ENCODE peak calls at places on chromosome 15, in seven cellular contexts. One of them, this sample, is unnamed.

GRCh38 chr15:82117296-82117695 is 71.5 kb upstream of the MEX3B start:
- DNase-seq in mammary epithelial cell: no peak
- DNase-seq in GM12864: no peak
- DNase-seq in left lung: no peak
- DNase-seq in bronchial epithelial cell: no peak
- DNase-seq in OCI-LY7: no peak
- DNase-seq in ovary: no peak
- DNase-seq in this sample: no peak

GRCh38 chr15:67838789-67839332 is 984 bp downstream of the RNU6-1 start:
- DNase-seq in bronchial epithelial cell: peak; percentile 30
- DNase-seq in mammary epithelial cell: peak; percentile 42
- DNase-seq in ovary: peak; percentile 59
- DNase-seq in OCI-LY7: no peak
- DNase-seq in GM12864: no peak
- DNase-seq in left lung: peak; percentile 93
- DNase-seq in this sample: no peak

GRCh38 chr15:99671926-99672701 is 61.1 kb downstream of the LYSMD4 start:
- DNase-seq in left lung: no peak
- DNase-seq in ovary: no peak
- DNase-seq in OCI-LY7: no peak
- DNase-seq in GM12864: no peak
- DNase-seq in mammary epithelial cell: no peak
- DNase-seq in bronchial epithelial cell: no peak
- DNase-seq in this sample: no peak

GRCh38 chr15:87045741-87046140 is 966.1 kb downstream of the AGBL1 start:
- DNase-seq in bronchial epithelial cell: peak; percentile 36
- DNase-seq in mammary epithelial cell: peak; percentile 62
- DNase-seq in ovary: no peak
- DNase-seq in GM12864: no peak
- DNase-seq in left lung: no peak
- DNase-seq in OCI-LY7: no peak
- DNase-seq in this sample: no peak

GRCh38 chr15:101390462-101390861 is 95.4 kb upstream of the SNRPA1 start:
- DNase-seq in OCI-LY7: no peak
- DNase-seq in bronchial epithelial cell: no peak
- DNase-seq in GM12864: no peak
- DNase-seq in ovary: no peak
- DNase-seq in left lung: peak; percentile 20
- DNase-seq in mammary epithelial cell: no peak
- DNase-seq in this sample: no peak

GRCh38 chr15:63402498-63403253 is 21.0 kb upstream of the CA12 start:
- DNase-seq in ovary: no peak
- DNase-seq in OCI-LY7: peak; percentile 50
- DNase-seq in left lung: no peak
- DNase-seq in GM12864: no peak
- DNase-seq in mammary epithelial cell: peak; percentile 24
- DNase-seq in bronchial epithelial cell: peak; percentile 40
- DNase-seq in this sample: peak; percentile 54

GRCh38 chr15:42045211-42045615 is 24.4 kb upstream of the PLA2G4E start:
- DNase-seq in GM12864: no peak
- DNase-seq in mammary epithelial cell: no peak
- DNase-seq in OCI-LY7: no peak
- DNase-seq in ovary: no peak
- DNase-seq in left lung: no peak
- DNase-seq in bronchial epithelial cell: no peak
- DNase-seq in this sample: no peak

GRCh38 chr15:34102175-34102925 is 467 bp downstream of the PGBD4 start:
- DNase-seq in mammary epithelial cell: no peak
- DNase-seq in GM12864: no peak
- DNase-seq in bronchial epithelial cell: no peak
- DNase-seq in OCI-LY7: no peak
- DNase-seq in left lung: no peak
- DNase-seq in ovary: no peak
- DNase-seq in this sample: no peak

GRCh38 chr15:28086175-28086703 is 12.9 kb downstream of the OCA2 start:
- DNase-seq in mammary epithelial cell: peak; percentile 35
- DNase-seq in left lung: no peak
- DNase-seq in GM12864: peak; percentile 19
- DNase-seq in ovary: no peak
- DNase-seq in bronchial epithelial cell: peak; percentile 60
- DNase-seq in OCI-LY7: peak; percentile 72
- DNase-seq in this sample: peak; percentile 86

GRCh38 chr15:52093539-52094502 is 18.8 kb downstream of the BCL2L10 start:
- DNase-seq in ovary: peak; percentile 50
- DNase-seq in bronchial epithelial cell: peak; percentile 98
- DNase-seq in left lung: no peak
- DNase-seq in OCI-LY7: no peak
- DNase-seq in GM12864: no peak
- DNase-seq in mammary epithelial cell: peak; percentile 98
- DNase-seq in this sample: no peak

GRCh38 chr15:92845109-92845508 is 55.0 kb upstream of the CHD2 start:
- DNase-seq in GM12864: no peak
- DNase-seq in OCI-LY7: peak; percentile 73
- DNase-seq in left lung: no peak
- DNase-seq in bronchial epithelial cell: peak; percentile 66
- DNase-seq in mammary epithelial cell: peak; percentile 35
- DNase-seq in ovary: no peak
- DNase-seq in this sample: peak; percentile 41

GRCh38 chr15:42085236-42085605 is 9.1 kb downstream of the PLA2G4D start:
- DNase-seq in OCI-LY7: no peak
- DNase-seq in bronchial epithelial cell: peak; percentile 25
- DNase-seq in left lung: peak; percentile 51
- DNase-seq in GM12864: no peak
- DNase-seq in mammary epithelial cell: no peak
- DNase-seq in ovary: no peak
- DNase-seq in this sample: no peak

GRCh38 chr15:98804057-98804380 is 155.7 kb downstream of the IGF1R start:
- DNase-seq in left lung: no peak
- DNase-seq in ovary: no peak
- DNase-seq in bronchial epithelial cell: no peak
- DNase-seq in OCI-LY7: no peak
- DNase-seq in mammary epithelial cell: no peak
- DNase-seq in GM12864: no peak
- DNase-seq in this sample: no peak

GRCh38 chr15:27638950-27639349 is 460.2 kb downstream of the OCA2 start:
- DNase-seq in GM12864: no peak
- DNase-seq in ovary: no peak
- DNase-seq in mammary epithelial cell: no peak
- DNase-seq in left lung: peak; percentile 42
- DNase-seq in bronchial epithelial cell: no peak
- DNase-seq in OCI-LY7: no peak
- DNase-seq in this sample: no peak

GRCh38 chr15:28986108-28986507 is 100.3 kb downstream of the APBA2 start:
- DNase-seq in GM12864: no peak
- DNase-seq in bronchial epithelial cell: no peak
- DNase-seq in left lung: no peak
- DNase-seq in OCI-LY7: no peak
- DNase-seq in mammary epithelial cell: no peak
- DNase-seq in ovary: no peak
- DNase-seq in this sample: no peak

GRCh38 chr15:57806003-57806402 is 99.5 kb downstream of the POLR2M start:
- DNase-seq in left lung: no peak
- DNase-seq in GM12864: no peak
- DNase-seq in bronchial epithelial cell: no peak
- DNase-seq in OCI-LY7: no peak
- DNase-seq in ovary: no peak
- DNase-seq in mammary epithelial cell: no peak
- DNase-seq in this sample: no peak

GRCh38 chr15:48388017-48388936 is 57.0 kb downstream of the DUT start:
- DNase-seq in OCI-LY7: no peak
- DNase-seq in ovary: no peak
- DNase-seq in left lung: no peak
- DNase-seq in bronchial epithelial cell: no peak
- DNase-seq in mammary epithelial cell: no peak
- DNase-seq in GM12864: no peak
- DNase-seq in this sample: no peak

GRCh38 chr15:31438601-31439265 is 112.1 kb downstream of the KLF13 start:
- DNase-seq in GM12864: no peak
- DNase-seq in OCI-LY7: no peak
- DNase-seq in bronchial epithelial cell: no peak
- DNase-seq in mammary epithelial cell: no peak
- DNase-seq in ovary: no peak
- DNase-seq in left lung: no peak
- DNase-seq in this sample: no peak

GRCh38 chr15:57460208-57460816 is 84.0 kb downstream of the CGNL1 start:
- DNase-seq in OCI-LY7: no peak
- DNase-seq in GM12864: no peak
- DNase-seq in bronchial epithelial cell: no peak
- DNase-seq in ovary: no peak
- DNase-seq in left lung: no peak
- DNase-seq in mammary epithelial cell: no peak
- DNase-seq in this sample: no peak

DNA sequence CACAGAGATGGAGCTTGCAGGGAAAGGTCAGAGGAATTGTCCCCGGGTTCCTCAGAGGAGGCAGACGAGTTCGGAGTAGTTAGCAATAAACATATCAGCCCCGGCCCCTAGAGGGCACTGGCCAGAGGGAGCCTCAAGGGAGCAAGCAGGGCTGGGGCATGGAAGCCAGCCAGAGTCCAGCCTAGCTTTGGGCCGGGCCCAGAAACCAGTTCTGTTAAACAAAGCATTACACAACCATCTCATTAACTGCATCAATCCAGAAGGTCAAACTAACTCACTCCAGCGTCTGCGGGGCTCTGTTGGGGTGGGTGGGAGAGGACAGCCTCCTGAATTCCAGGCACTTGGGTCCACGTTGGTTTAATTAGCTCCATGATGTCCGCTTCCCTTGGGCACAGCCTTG is 41.0 kb upstream of the IREB2 start:
- DNase-seq in GM12864: no peak
- DNase-seq in OCI-LY7: peak; percentile 8
- DNase-seq in ovary: peak; percentile 39
- DNase-seq in mammary epithelial cell: no peak
- DNase-seq in left lung: peak; percentile 78
- DNase-seq in bronchial epithelial cell: no peak
- DNase-seq in this sample: no peak
- TF ChIP-seq CTCF in GM12864: peak; percentile 40
- TF ChIP-seq CTCF in OCI-LY7: peak; percentile 58
- TF ChIP-seq CTCF in ovary: no peak
- TF ChIP-seq CTCF in mammary epithelial cell: peak; percentile 16
- TF ChIP-seq CTCF in left lung: no peak
- TF ChIP-seq CTCF in bronchial epithelial cell: peak; percentile 37
- TF ChIP-seq CTCF in this sample: no peak

DNA sequence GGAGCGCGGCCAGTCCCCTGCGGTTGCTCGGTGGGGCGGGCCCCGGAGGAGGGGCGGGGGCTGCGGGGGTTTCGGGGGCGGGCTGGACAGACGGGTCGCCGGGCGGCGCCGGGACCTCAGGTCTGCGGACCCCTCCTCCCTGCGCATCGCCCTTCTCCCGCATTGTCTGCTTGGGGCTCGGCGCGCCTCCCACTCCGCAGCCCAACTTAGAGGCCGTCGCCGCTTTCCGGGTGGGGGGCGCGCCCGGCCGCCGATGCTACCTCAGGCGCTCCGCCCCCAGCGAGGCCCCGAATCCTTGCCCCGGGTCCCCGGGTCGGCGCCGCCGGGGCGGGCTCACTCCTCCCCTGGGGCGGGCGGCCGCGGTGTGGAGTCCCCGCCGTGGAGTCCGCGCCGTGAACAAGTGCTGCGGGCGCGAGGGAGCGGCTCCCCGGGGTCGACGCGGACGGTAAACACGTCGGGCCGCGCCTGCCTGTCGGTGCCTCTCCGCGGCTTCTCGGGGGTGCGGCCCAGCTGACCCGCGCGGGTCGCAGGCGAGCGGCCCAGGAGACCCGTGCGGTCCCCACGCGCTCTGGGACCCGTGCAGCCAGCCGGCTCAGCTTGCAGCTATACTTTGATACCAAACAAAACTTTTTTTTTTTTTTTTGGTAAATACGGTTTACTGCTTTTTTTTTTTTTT is 595 bp downstream of the AKAP13 start:
- DNase-seq in OCI-LY7: peak; percentile 58
- DNase-seq in ovary: peak; percentile 64
- DNase-seq in mammary epithelial cell: no peak
- DNase-seq in left lung: peak; percentile 90
- DNase-seq in GM12864: no peak
- DNase-seq in bronchial epithelial cell: no peak
- DNase-seq in this sample: peak; percentile 79
- TF ChIP-seq CTCF in OCI-LY7: no peak
- TF ChIP-seq CTCF in ovary: no peak
- TF ChIP-seq CTCF in mammary epithelial cell: no peak
- TF ChIP-seq CTCF in left lung: no peak
- TF ChIP-seq CTCF in GM12864: no peak
- TF ChIP-seq CTCF in bronchial epithelial cell: no peak
- TF ChIP-seq CTCF in this sample: no peak

GRCh38 chr15:36653851-36654250 is 74.4 kb downstream of the CDIN1 start:
- DNase-seq in mammary epithelial cell: peak; percentile 90
- DNase-seq in bronchial epithelial cell: peak; percentile 94
- DNase-seq in left lung: no peak
- DNase-seq in ovary: no peak
- DNase-seq in OCI-LY7: no peak
- DNase-seq in GM12864: no peak
- DNase-seq in this sample: no peak
- TF ChIP-seq CTCF in mammary epithelial cell: no peak
- TF ChIP-seq CTCF in bronchial epithelial cell: no peak
- TF ChIP-seq CTCF in left lung: no peak
- TF ChIP-seq CTCF in ovary: no peak
- TF ChIP-seq CTCF in OCI-LY7: no peak
- TF ChIP-seq CTCF in GM12864: no peak
- TF ChIP-seq CTCF in this sample: no peak

GRCh38 chr15:43185161-43186002 is at the start of gene CCNDBP1:
- DNase-seq in mammary epithelial cell: peak; percentile 77
- DNase-seq in left lung: peak; percentile 100
- DNase-seq in ovary: peak; percentile 84
- DNase-seq in GM12864: peak; percentile 84
- DNase-seq in OCI-LY7: peak; percentile 92
- DNase-seq in bronchial epithelial cell: peak; percentile 69
- DNase-seq in this sample: peak; percentile 99
- TF ChIP-seq CTCF in mammary epithelial cell: peak; percentile 10
- TF ChIP-seq CTCF in left lung: peak; percentile 35
- TF ChIP-seq CTCF in ovary: no peak
- TF ChIP-seq CTCF in GM12864: peak; percentile 57
- TF ChIP-seq CTCF in OCI-LY7: peak; percentile 72
- TF ChIP-seq CTCF in bronchial epithelial cell: peak; percentile 67
- TF ChIP-seq CTCF in this sample: peak; percentile 45

This sample was measured in GM20000.